ENCODE peak calls at places on chromosomes 1 and 21, in four cellular contexts. One of them, this sample, is unnamed.

GRCh38 chr1:116356673-116357072 is 16.4 kb upstream of the ATP1A1 start:
- DNase-seq in mammary epithelial cell: no peak
- DNase-seq in HFFc6: peak
- DNase-seq in CD8-positive, alpha-beta T cell: no peak
- DNase-seq in this sample: peak

GRCh38 chr1:232306269-232306911 is 323.5 kb downstream of the SIPA1L2 start:
- DNase-seq in mammary epithelial cell: no peak
- DNase-seq in HFFc6: no peak
- DNase-seq in CD8-positive, alpha-beta T cell: no peak
- DNase-seq in this sample: peak

GRCh38 chr1:218525451-218526197 is 180.5 kb downstream of the TGFB2 start:
- DNase-seq in mammary epithelial cell: no peak
- DNase-seq in HFFc6: no peak
- DNase-seq in CD8-positive, alpha-beta T cell: no peak
- DNase-seq in this sample: no peak

GRCh38 chr1:101299710-101300109 is 62.9 kb downstream of the S1PR1 start:
- DNase-seq in mammary epithelial cell: no peak
- DNase-seq in HFFc6: no peak
- DNase-seq in CD8-positive, alpha-beta T cell: no peak
- DNase-seq in this sample: no peak

GRCh38 chr1:71046891-71047634 is 553 bp downstream of the PTGER3 start:
- DNase-seq in mammary epithelial cell: peak
- DNase-seq in HFFc6: no peak
- DNase-seq in CD8-positive, alpha-beta T cell: no peak
- DNase-seq in this sample: no peak

GRCh38 chr1:7524681-7525340 is 246.3 kb upstream of the VAMP3 start:
- DNase-seq in mammary epithelial cell: no peak
- DNase-seq in HFFc6: no peak
- DNase-seq in CD8-positive, alpha-beta T cell: no peak
- DNase-seq in this sample: no peak

GRCh38 chr1:201385299-201385891 is 7.9 kb upstream of the TNNT2 start:
- DNase-seq in mammary epithelial cell: peak
- DNase-seq in HFFc6: no peak
- DNase-seq in CD8-positive, alpha-beta T cell: no peak
- DNase-seq in this sample: peak

GRCh38 chr1:86965012-86965826 is 50.8 kb downstream of the HS2ST1 start:
- DNase-seq in mammary epithelial cell: peak
- DNase-seq in HFFc6: peak
- DNase-seq in CD8-positive, alpha-beta T cell: no peak
- DNase-seq in this sample: peak

GRCh38 chr1:21350132-21350885 is 60.0 kb upstream of the ECE1 start:
- DNase-seq in mammary epithelial cell: peak
- DNase-seq in HFFc6: no peak
- DNase-seq in CD8-positive, alpha-beta T cell: no peak
- DNase-seq in this sample: no peak

GRCh38 chr1:38944547-38944946 is 2.9 kb upstream of the RHBDL2 start:
- DNase-seq in mammary epithelial cell: no peak
- DNase-seq in HFFc6: no peak
- DNase-seq in CD8-positive, alpha-beta T cell: no peak
- DNase-seq in this sample: no peak

GRCh38 chr1:109620396-109620817 is 770 bp downstream of the AMPD2 start:
- DNase-seq in mammary epithelial cell: peak
- DNase-seq in HFFc6: peak
- DNase-seq in CD8-positive, alpha-beta T cell: no peak
- DNase-seq in this sample: peak

GRCh38 chr1:206498685-206499084 is 8.6 kb upstream of the RASSF5 start:
- DNase-seq in mammary epithelial cell: peak
- DNase-seq in HFFc6: no peak
- DNase-seq in CD8-positive, alpha-beta T cell: no peak
- DNase-seq in this sample: no peak

GRCh38 chr1:83508485-83509151 is 490.3 kb downstream of the TTLL7 start:
- DNase-seq in mammary epithelial cell: no peak
- DNase-seq in HFFc6: no peak
- DNase-seq in CD8-positive, alpha-beta T cell: no peak
- DNase-seq in this sample: peak

GRCh38 chr1:55039342-55040082 is at the start of gene PCSK9:
- DNase-seq in mammary epithelial cell: peak
- DNase-seq in HFFc6: no peak
- DNase-seq in CD8-positive, alpha-beta T cell: no peak
- DNase-seq in this sample: peak

GRCh38 chr21:41726630-41726969 is 40.3 kb downstream of the RIPK4 start:
- DNase-seq in mammary epithelial cell: no peak
- DNase-seq in HFFc6: no peak
- DNase-seq in CD8-positive, alpha-beta T cell: no peak
- DNase-seq in this sample: no peak

GRCh38 chr1:36306902-36307456 is 811 bp downstream of the SH3D21 start:
- DNase-seq in mammary epithelial cell: peak
- DNase-seq in HFFc6: peak
- DNase-seq in CD8-positive, alpha-beta T cell: peak
- DNase-seq in this sample: peak

GRCh38 chr1:16420719-16421118 is 16.5 kb downstream of the SPATA21 start:
- DNase-seq in mammary epithelial cell: no peak
- DNase-seq in HFFc6: no peak
- DNase-seq in CD8-positive, alpha-beta T cell: peak
- DNase-seq in this sample: no peak

GRCh38 chr1:214861615-214862014 is 220.9 kb upstream of the KCNK2 start:
- DNase-seq in mammary epithelial cell: no peak
- DNase-seq in HFFc6: peak
- DNase-seq in CD8-positive, alpha-beta T cell: no peak
- DNase-seq in this sample: no peak

GRCh38 chr1:177305040-177306018 is 134.6 kb downstream of the BRINP2 start:
- DNase-seq in mammary epithelial cell: peak
- DNase-seq in HFFc6: no peak
- DNase-seq in CD8-positive, alpha-beta T cell: no peak
- DNase-seq in this sample: no peak

GRCh38 chr21:35611752-35612151 is 448.6 kb downstream of the SETD4 start:
- DNase-seq in mammary epithelial cell: peak
- DNase-seq in HFFc6: peak
- DNase-seq in CD8-positive, alpha-beta T cell: no peak
- DNase-seq in this sample: no peak

GRCh38 chr1:117180571-117180970 is 30.2 kb downstream of the VTCN1 start:
- DNase-seq in mammary epithelial cell: no peak
- DNase-seq in HFFc6: no peak
- DNase-seq in CD8-positive, alpha-beta T cell: no peak
- DNase-seq in this sample: no peak

GRCh38 chr1:223878598-223879325 is 33.0 kb upstream of the TP53BP2 start:
- DNase-seq in mammary epithelial cell: no peak
- DNase-seq in HFFc6: no peak
- DNase-seq in CD8-positive, alpha-beta T cell: no peak
- DNase-seq in this sample: no peak

GRCh38 chr1:37704966-37705365 is 12.7 kb downstream of the CDCA8 start:
- DNase-seq in mammary epithelial cell: no peak
- DNase-seq in HFFc6: peak
- DNase-seq in CD8-positive, alpha-beta T cell: no peak
- DNase-seq in this sample: no peak

GRCh38 chr1:240912821-240913220 is 300.9 kb upstream of the GREM2 start:
- DNase-seq in mammary epithelial cell: no peak
- DNase-seq in HFFc6: no peak
- DNase-seq in CD8-positive, alpha-beta T cell: no peak
- DNase-seq in this sample: no peak

GRCh38 chr1:32724678-32725594 is 22.4 kb upstream of the SYNC start:
- DNase-seq in mammary epithelial cell: peak
- DNase-seq in HFFc6: peak
- DNase-seq in CD8-positive, alpha-beta T cell: no peak
- DNase-seq in this sample: peak

GRCh38 chr1:76501576-76502219 is 365.6 kb upstream of the ST6GALNAC5 start:
- DNase-seq in mammary epithelial cell: no peak
- DNase-seq in HFFc6: no peak
- DNase-seq in CD8-positive, alpha-beta T cell: no peak
- DNase-seq in this sample: no peak

GRCh38 chr1:151435174-151435573 is 24.1 kb downstream of the POGZ start:
- DNase-seq in mammary epithelial cell: no peak
- DNase-seq in HFFc6: no peak
- DNase-seq in CD8-positive, alpha-beta T cell: no peak
- DNase-seq in this sample: no peak

GRCh38 chr1:188117436-188117835 is 1288.7 kb downstream of the PLA2G4A start:
- DNase-seq in mammary epithelial cell: peak
- DNase-seq in HFFc6: no peak
- DNase-seq in CD8-positive, alpha-beta T cell: no peak
- DNase-seq in this sample: no peak

GRCh38 chr1:150235436-150235851 is 468 bp downstream of the ANP32E start:
- DNase-seq in mammary epithelial cell: no peak
- DNase-seq in HFFc6: no peak
- DNase-seq in CD8-positive, alpha-beta T cell: no peak
- DNase-seq in this sample: no peak

GRCh38 chr1:202656057-202656456 is 54.2 kb downstream of the SYT2 start:
- DNase-seq in mammary epithelial cell: no peak
- DNase-seq in HFFc6: no peak
- DNase-seq in CD8-positive, alpha-beta T cell: no peak
- DNase-seq in this sample: peak

GRCh38 chr1:197001828-197002227 is 24.5 kb downstream of the CFHR5 start:
- DNase-seq in mammary epithelial cell: no peak
- DNase-seq in HFFc6: no peak
- DNase-seq in CD8-positive, alpha-beta T cell: no peak
- DNase-seq in this sample: no peak

DNA sequence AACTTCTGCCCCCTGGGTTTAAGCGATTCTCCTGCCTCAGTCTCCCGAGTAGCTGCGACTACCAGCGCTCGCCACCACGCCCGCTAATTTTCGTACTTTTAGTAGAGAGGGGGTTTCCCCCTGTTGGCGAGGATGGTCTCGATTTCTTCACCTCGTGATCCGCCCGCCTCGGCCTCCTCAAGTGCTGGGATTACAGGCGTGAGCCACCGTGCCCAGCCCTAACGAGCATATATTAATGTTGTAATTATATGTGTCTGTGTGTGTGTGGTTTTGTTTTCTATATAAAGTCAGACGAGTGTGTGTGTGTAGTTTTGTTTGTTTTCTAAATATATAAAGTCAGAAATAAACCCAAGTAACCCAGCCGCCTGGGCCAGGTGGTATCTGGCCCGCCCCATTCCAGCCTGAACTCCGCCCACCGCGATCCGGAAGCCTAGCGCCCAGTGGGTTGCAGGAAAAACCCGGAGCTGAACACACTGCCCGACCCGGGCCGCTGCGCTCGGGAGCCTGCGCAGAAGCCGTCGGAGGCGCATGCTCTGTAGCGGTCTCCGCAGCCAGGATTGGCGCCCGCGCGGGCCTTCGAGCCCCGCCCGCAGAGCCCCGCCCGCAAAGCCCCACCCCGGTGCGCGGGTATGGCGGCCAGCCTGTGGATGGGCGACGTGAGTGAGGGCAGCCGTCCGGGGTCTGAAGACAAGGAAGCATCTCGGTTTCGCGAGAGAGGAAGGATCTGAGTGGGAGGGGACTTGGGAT is at the start of gene TRNAU1AP:
- DNase-seq in mammary epithelial cell: peak
- DNase-seq in HFFc6: peak
- DNase-seq in CD8-positive, alpha-beta T cell: peak
- DNase-seq in this sample: peak
- TF ChIP-seq CTCF in mammary epithelial cell: no peak
- TF ChIP-seq CTCF in HFFc6: peak
- TF ChIP-seq CTCF in CD8-positive, alpha-beta T cell: no peak
- TF ChIP-seq CTCF in this sample: no peak

DNA sequence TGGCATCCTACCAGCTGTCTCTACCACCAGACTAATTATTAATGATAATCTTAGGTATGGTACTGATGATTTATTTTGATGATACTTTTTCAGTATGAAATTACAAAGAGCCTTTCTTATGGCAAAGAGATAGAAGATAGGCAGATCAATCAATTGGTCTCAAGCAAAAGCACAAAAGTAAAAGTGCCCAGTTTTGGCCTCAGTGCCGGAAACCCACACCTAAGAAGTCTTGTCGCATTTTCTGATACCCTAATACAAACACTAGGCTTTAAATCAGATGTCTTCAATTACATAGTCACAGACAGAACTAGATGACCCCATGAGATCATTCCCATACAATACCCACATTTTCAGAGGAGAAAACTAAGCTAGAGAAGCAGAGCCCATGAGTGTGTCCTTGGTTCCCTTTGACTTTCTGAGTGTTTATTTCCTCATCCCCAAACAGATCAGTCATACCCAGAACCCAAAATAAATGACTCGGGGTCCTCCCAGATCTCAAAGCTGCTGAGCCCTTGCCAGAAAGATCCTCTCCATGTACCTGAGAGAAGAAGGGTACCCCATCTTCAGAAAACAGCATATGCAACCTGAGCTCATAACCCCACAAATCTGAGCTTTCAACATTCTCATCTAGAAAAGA is 7.7 kb downstream of the ITPKB start:
- DNase-seq in mammary epithelial cell: no peak
- DNase-seq in HFFc6: no peak
- DNase-seq in CD8-positive, alpha-beta T cell: no peak
- DNase-seq in this sample: no peak
- TF ChIP-seq CTCF in mammary epithelial cell: no peak
- TF ChIP-seq CTCF in HFFc6: no peak
- TF ChIP-seq CTCF in CD8-positive, alpha-beta T cell: no peak
- TF ChIP-seq CTCF in this sample: no peak

GRCh38 chr1:981955-982558 is at the start of gene PERM1:
- DNase-seq in mammary epithelial cell: no peak
- DNase-seq in HFFc6: no peak
- DNase-seq in CD8-positive, alpha-beta T cell: no peak
- DNase-seq in this sample: no peak
- TF ChIP-seq CTCF in mammary epithelial cell: no peak
- TF ChIP-seq CTCF in HFFc6: no peak
- TF ChIP-seq CTCF in CD8-positive, alpha-beta T cell: no peak
- TF ChIP-seq CTCF in this sample: no peak

GRCh38 chr1:66757740-66758139 is 5.5 kb downstream of the DYNLT5 start:
- DNase-seq in mammary epithelial cell: no peak
- DNase-seq in HFFc6: no peak
- DNase-seq in CD8-positive, alpha-beta T cell: no peak
- DNase-seq in this sample: no peak

GRCh38 chr1:66758247-66758755 is 6.0 kb downstream of the DYNLT5 start:
- DNase-seq in mammary epithelial cell: no peak
- DNase-seq in HFFc6: no peak
- DNase-seq in CD8-positive, alpha-beta T cell: no peak
- DNase-seq in this sample: peak

GRCh38 chr1:66764994-66765578 is 12.8 kb downstream of the DYNLT5 start:
- DNase-seq in mammary epithelial cell: peak
- DNase-seq in HFFc6: peak
- DNase-seq in CD8-positive, alpha-beta T cell: peak
- DNase-seq in this sample: peak

GRCh38 chr1:66760506-66760905 is 8.2 kb downstream of the DYNLT5 start:
- DNase-seq in mammary epithelial cell: no peak
- DNase-seq in HFFc6: no peak
- DNase-seq in CD8-positive, alpha-beta T cell: no peak
- DNase-seq in this sample: no peak

DNA sequence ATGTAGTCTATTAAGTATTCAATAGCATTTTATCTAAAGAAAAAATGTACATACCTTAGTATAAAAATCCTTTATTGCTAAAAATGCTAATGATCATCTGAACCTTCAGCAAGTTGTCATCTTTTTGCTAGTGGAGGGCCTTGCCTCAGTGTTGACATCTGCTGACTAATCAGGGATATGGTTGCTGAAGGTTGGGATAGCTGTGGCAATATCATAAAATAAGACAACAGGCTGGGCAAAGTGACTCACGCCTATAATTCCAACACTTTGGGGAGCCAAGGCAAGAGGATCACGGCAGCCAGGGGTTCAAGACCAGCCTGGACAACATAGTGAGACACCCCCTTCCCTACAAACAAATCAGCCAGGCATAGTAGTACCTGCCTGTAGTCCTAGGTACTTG is 9.0 kb downstream of the DYNLT5 start:
- DNase-seq in mammary epithelial cell: peak
- DNase-seq in HFFc6: peak
- DNase-seq in CD8-positive, alpha-beta T cell: no peak
- DNase-seq in this sample: peak
- TF ChIP-seq CTCF in mammary epithelial cell: no peak
- TF ChIP-seq CTCF in HFFc6: peak
- TF ChIP-seq CTCF in CD8-positive, alpha-beta T cell: no peak
- TF ChIP-seq CTCF in this sample: peak

This sample was measured in fibroblast of pulmonary artery.